ENCODE peak calls at places on chromosome 12, in seven cellular contexts. W is H9, X is IMR-90, Q is neuronal stem cell, R is mesenchymal stem cell, J is H1, H is trophoblast cell. I is an unnamed sample.

GRCh38 chr12:60522684-60523083 is 926.9 kb downstream of the SLC16A7 start:
- DNase-seq in W (no peak), X (no peak), Q (no peak), R (no peak), J (no peak), H (no peak), I (no peak)

GRCh38 chr12:59185291-59185690 is 265.0 kb upstream of the LRIG3 start:
- DNase-seq in W (no peak), X (no peak), Q (no peak), R (no peak), J (no peak), H (no peak), I (no peak)

GRCh38 chr12:47828008-47828966 is 8.6 kb upstream of the HDAC7 start:
- DNase-seq in W (no peak), X (no peak), Q (no peak), R (no peak), J (no peak), H (no peak), I (no peak)

GRCh38 chr12:132404956-132405741 is 75.8 kb upstream of the GALNT9 start:
- DNase-seq in W (no peak), X (no peak), Q (no peak), R (no peak), J (no peak), H (no peak), I (no peak)

GRCh38 chr12:75592638-75593335 is 81.4 kb upstream of the KRR1 start:
- DNase-seq in W (no peak), X (no peak), Q (no peak), R (no peak), J (no peak), H (no peak), I (no peak)

GRCh38 chr12:85280138-85280983 is at the start of gene ALX1:
- DNase-seq in W (peak; percentile 94), X (peak; percentile 4), Q (peak; percentile 71), R (peak; percentile 57), J (peak; percentile 87), H (peak; percentile 32), I (peak; percentile 94)

GRCh38 chr12:91361864-91362263 is 179.2 kb upstream of the DCN start:
- DNase-seq in W (no peak), X (peak; percentile 60), Q (peak; percentile 15), R (peak; percentile 48), J (no peak), H (peak; percentile 73), I (peak; percentile 32)

GRCh38 chr12:113991224-113992044 is 25.3 kb upstream of the RBM19 start:
- DNase-seq in W (no peak), X (no peak), Q (no peak), R (no peak), J (no peak), H (no peak), I (no peak)

GRCh38 chr12:48105321-48105866 is 485 bp downstream of the SENP1 start:
- DNase-seq in W (no peak), X (peak; percentile 30), Q (no peak), R (no peak), J (no peak), H (peak; percentile 43), I (no peak)

GRCh38 chr12:5692850-5693249 is 252.2 kb downstream of the ANO2 start:
- DNase-seq in W (no peak), X (no peak), Q (no peak), R (no peak), J (no peak), H (no peak), I (no peak)

GRCh38 chr12:1083086-1083887 is 92.3 kb downstream of the ERC1 start:
- DNase-seq in W (peak; percentile 53), X (no peak), Q (no peak), R (peak; percentile 25), J (no peak), H (peak; percentile 81), I (peak; percentile 57)

GRCh38 chr12:105100998-105101397 is 6.5 kb upstream of the WASHC4 start:
- DNase-seq in W (no peak), X (peak; percentile 45), Q (no peak), R (peak; percentile 40), J (no peak), H (peak; percentile 22), I (no peak)

GRCh38 chr12:120257041-120257821 is 8.3 kb downstream of the PXN start:
- DNase-seq in W (peak; percentile 40), X (peak; percentile 93), Q (no peak), R (no peak), J (no peak), H (no peak), I (peak; percentile 57)

GRCh38 chr12:4261655-4262054 is 11.9 kb upstream of the CCND2 start:
- DNase-seq in W (no peak), X (no peak), Q (no peak), R (no peak), J (no peak), H (no peak), I (no peak)

GRCh38 chr12:113875681-113876080 is 90.4 kb downstream of the RBM19 start:
- DNase-seq in W (no peak), X (peak; percentile 78), Q (no peak), R (peak; percentile 89), J (no peak), H (no peak), I (peak; percentile 30)

GRCh38 chr12:104083769-104084475 is 19.6 kb downstream of the HCFC2 start:
- DNase-seq in W (no peak), X (no peak), Q (no peak), R (no peak), J (no peak), H (no peak), I (no peak)

GRCh38 chr12:30970559-30971202 is 44.1 kb downstream of the TSPAN11 start:
- DNase-seq in W (no peak), X (no peak), Q (no peak), R (no peak), J (no peak), H (peak; percentile 79), I (peak; percentile 30)

GRCh38 chr12:31002999-31003398 is 70.7 kb upstream of the DDX11 start:
- DNase-seq in W (no peak), X (peak; percentile 35), Q (no peak), R (peak; percentile 80), J (no peak), H (no peak), I (peak; percentile 42)

GRCh38 chr12:72075891-72076557 is 137.4 kb downstream of the TPH2 start:
- DNase-seq in W (peak; percentile 44), X (no peak), Q (no peak), R (no peak), J (no peak), H (no peak), I (no peak)

GRCh38 chr12:51080136-51080535 is 3.3 kb downstream of the CSRNP2 start:
- DNase-seq in W (no peak), X (no peak), Q (no peak), R (no peak), J (no peak), H (no peak), I (no peak)

GRCh38 chr12:51076235-51076930 is 7.0 kb downstream of the CSRNP2 start:
- DNase-seq in W (no peak), X (no peak), Q (no peak), R (no peak), J (no peak), H (peak; percentile 16), I (no peak)

GRCh38 chr12:51075390-51075789 is 8.0 kb downstream of the CSRNP2 start:
- DNase-seq in W (no peak), X (no peak), Q (no peak), R (no peak), J (no peak), H (no peak), I (no peak)

GRCh38 chr12:51082561-51083139 is 746 bp downstream of the CSRNP2 start:
- DNase-seq in W (peak; percentile 64), X (peak; percentile 39), Q (no peak), R (peak; percentile 79), J (no peak), H (peak; percentile 40), I (peak; percentile 87)

GRCh38 chr12:51077930-51078329 is 5.5 kb downstream of the CSRNP2 start:
- DNase-seq in W (no peak), X (peak; percentile 46), Q (no peak), R (peak; percentile 38), J (no peak), H (peak; percentile 56), I (peak; percentile 69)
- H2BK120ac ChIP-seq in W (no peak overlapping the region), X (no peak overlapping the region), Q (no peak overlapping the region), R (no peak overlapping the region), J (no peak overlapping the region), H (no peak overlapping the region), I (no peak overlapping the region)

DNA sequence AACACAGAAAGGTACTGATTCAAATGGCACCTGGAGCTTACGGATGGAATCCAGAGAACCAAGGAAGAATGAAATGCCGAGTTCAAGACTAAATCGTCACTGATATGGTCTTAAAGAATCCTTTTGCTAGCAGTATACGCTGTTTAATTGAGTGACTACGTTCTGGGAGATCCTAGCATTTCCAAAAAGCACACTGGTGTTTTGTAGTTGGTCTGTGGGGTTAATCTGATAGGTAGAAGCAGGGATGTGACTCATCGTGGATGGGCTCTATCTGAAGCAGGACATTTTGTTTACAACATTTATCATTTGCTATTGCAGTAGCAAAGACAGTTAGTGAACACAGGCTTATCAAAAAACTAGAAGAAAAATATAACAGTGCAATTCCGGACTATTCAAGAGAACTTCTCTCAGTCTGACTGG is 169.2 kb upstream of the HMGA2 start:
- DNase-seq in W (no peak), X (peak; percentile 81), Q (no peak), R (peak; percentile 79), J (no peak), H (no peak), I (no peak)
- H3K9ac ChIP-seq in W (no peak overlapping the region), X (no peak overlapping the region), Q (no peak overlapping the region), R (peak overlapping the region; percentile 81), J (no peak overlapping the region), H (no peak overlapping the region), I (no peak overlapping the region)

GRCh38 chr12:106113042-106113441 is 25.7 kb downstream of the NUAK1 start:
- DNase-seq in W (no peak), X (peak; percentile 68), Q (no peak), R (peak; percentile 88), J (no peak), H (no peak), I (peak; percentile 73)

GRCh38 chr12:106115450-106115849 is 23.3 kb downstream of the NUAK1 start:
- DNase-seq in W (no peak), X (no peak), Q (no peak), R (peak; percentile 60), J (no peak), H (no peak), I (no peak)

GRCh38 chr12:106112094-106112822 is 26.5 kb downstream of the NUAK1 start:
- DNase-seq in W (peak; percentile 54), X (peak; percentile 22), Q (no peak), R (no peak), J (no peak), H (no peak), I (peak; percentile 82)

GRCh38 chr12:106114084-106115068 is 24.4 kb downstream of the NUAK1 start:
- DNase-seq in W (no peak), X (peak; percentile 50), Q (no peak), R (peak; percentile 60), J (no peak), H (no peak), I (no peak)

GRCh38 chr12:106113446-106114083 is 25.2 kb downstream of the NUAK1 start:
- DNase-seq in W (no peak), X (no peak), Q (no peak), R (no peak), J (no peak), H (no peak), I (no peak)
- H2AK5ac ChIP-seq in W (no peak overlapping the region), X (peak overlapping the region; percentile 67), Q (no peak overlapping the region), R (peak overlapping the region; percentile 77), J (no peak overlapping the region), H (no peak overlapping the region), I (no peak overlapping the region)

DNA sequence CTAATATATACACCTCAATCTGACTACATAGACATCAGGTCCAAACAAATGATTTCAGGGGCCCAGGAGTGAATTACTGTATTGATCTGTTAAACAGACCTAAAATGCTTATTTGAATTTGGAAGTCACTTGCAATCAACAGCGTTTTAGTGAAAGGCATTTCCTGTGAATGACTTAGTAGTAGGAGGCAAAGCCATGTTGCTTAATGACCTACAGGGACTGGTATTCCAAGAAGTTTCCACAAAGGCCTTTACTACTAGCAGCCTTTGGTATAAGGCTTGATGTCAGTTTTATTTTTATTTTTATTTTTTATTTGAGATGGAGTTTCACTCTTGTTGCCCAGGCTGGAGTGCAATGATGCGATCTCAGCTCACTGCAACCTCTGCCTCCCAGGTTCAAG is 22.7 kb upstream of the SLC15A5 start:
- DNase-seq in W (no peak), X (peak; percentile 11), Q (no peak), R (no peak), J (no peak), H (peak; percentile 29), I (peak; percentile 85)
- H2BK120ac ChIP-seq in W (no peak overlapping the region), X (no peak overlapping the region), Q (no peak overlapping the region), R (no peak overlapping the region), J (no peak overlapping the region), H (no peak overlapping the region), I (no peak overlapping the region)